ENCODE peak calls at places on chromosomes 12 and 14, in ten cellular contexts. I is lower leg skin, X is B cell, F is ascending aorta, T is endothelial cell, M is Calu3, G is left ventricle myocardium inferior, D is IMR-90, J is AG10803, Z is uterus. N is an unnamed sample.

GRCh38 chr14:61475316-61475715 is 153.9 kb downstream of the PRKCH start:
- DNase-seq in I (no peak), X (peak; percentile 77), F (no peak), T (no peak), M (peak; percentile 41), G (no peak), D (peak; percentile 84), J (peak; percentile 81), Z (no peak), N (peak; percentile 33)

GRCh38 chr12:94405378-94406116 is 54.1 kb downstream of the CEP83 start:
- DNase-seq in I (no peak), X (peak; percentile 14), F (no peak), T (no peak), M (no peak), G (no peak), D (no peak), J (peak; percentile 3), Z (no peak), N (no peak)

GRCh38 chr12:54593135-54593534 is 4.7 kb upstream of the PPP1R1A start:
- DNase-seq in I (no peak), X (no peak), F (no peak), T (no peak), M (no peak), G (no peak), D (no peak), J (no peak), Z (no peak), N (no peak)

GRCh38 chr14:56271988-56272387 is 153.8 kb downstream of the PELI2 start:
- DNase-seq in I (no peak), X (no peak), F (no peak), T (no peak), M (no peak), G (no peak), D (peak; percentile 71), J (peak; percentile 88), Z (no peak), N (no peak)

GRCh38 chr12:570237-570925 is 92.9 kb downstream of the NINJ2 start:
- DNase-seq in I (peak; percentile 74), X (no peak), F (peak; percentile 89), T (peak; percentile 58), M (peak; percentile 78), G (peak; percentile 81), D (peak; percentile 82), J (peak; percentile 85), Z (peak; percentile 80), N (peak; percentile 84)

GRCh38 chr14:61569783-61570182 is 125.5 kb upstream of the HIF1A start:
- DNase-seq in I (peak; percentile 65), X (peak; percentile 17), F (peak; percentile 82), T (no peak), M (peak; percentile 46), G (peak; percentile 55), D (peak; percentile 73), J (peak; percentile 96), Z (no peak), N (peak; percentile 51)

GRCh38 chr12:13179159-13180074 is 17.1 kb upstream of the EMP1 start:
- DNase-seq in I (no peak), X (peak; percentile 37), F (no peak), T (peak; percentile 72), M (peak; percentile 81), G (peak; percentile 41), D (peak; percentile 37), J (peak; percentile 56), Z (peak; percentile 86), N (no peak)

GRCh38 chr12:109775172-109775881 is 57.9 kb downstream of the TRPV4 start:
- DNase-seq in I (peak; percentile 66), X (peak; percentile 74), F (no peak), T (peak; percentile 82), M (peak; percentile 90), G (peak; percentile 73), D (peak; percentile 58), J (peak; percentile 55), Z (peak; percentile 54), N (peak; percentile 77)

GRCh38 chr12:108768591-108769500 is 37.5 kb upstream of the CORO1C start:
- DNase-seq in I (no peak), X (peak; percentile 67), F (no peak), T (peak; percentile 31), M (peak; percentile 88), G (peak; percentile 51), D (no peak), J (no peak), Z (no peak), N (peak; percentile 66)

GRCh38 chr12:31322651-31323248 is 3.2 kb downstream of the SINHCAF start:
- DNase-seq in I (no peak), X (no peak), F (no peak), T (no peak), M (peak; percentile 11), G (no peak), D (peak; percentile 59), J (peak; percentile 44), Z (peak; percentile 33), N (no peak)

GRCh38 chr12:128944956-128945355 is 91.7 kb downstream of the GLT1D1 start:
- DNase-seq in I (no peak), X (no peak), F (no peak), T (no peak), M (no peak), G (no peak), D (no peak), J (no peak), Z (no peak), N (no peak)
- TF ChIP-seq CTCF in I (no peak), X (no peak), F (no peak), T (no peak), M (no peak), G (no peak), D (no peak), J (no peak), Z (no peak), N (no peak)

GRCh38 chr12:119649202-119649808 is 18.6 kb upstream of the PRKAB1 start:
- DNase-seq in I (no peak), X (peak; percentile 18), F (no peak), T (no peak), M (no peak), G (no peak), D (no peak), J (no peak), Z (no peak), N (no peak)
- TF ChIP-seq CTCF in I (no peak), X (peak; percentile 78), F (no peak), T (peak; percentile 92), M (peak; percentile 71), G (peak; percentile 74), D (peak; percentile 51), J (peak; percentile 68), Z (peak; percentile 23), N (peak; percentile 83)

GRCh38 chr14:81472096-81472800 is 61.4 kb downstream of the SEL1L start:
- DNase-seq in I (no peak), X (no peak), F (no peak), T (no peak), M (no peak), G (no peak), D (peak; percentile 6), J (no peak), Z (no peak), N (no peak)

GRCh38 chr14:81473456-81474155 is 60.0 kb downstream of the SEL1L start:
- DNase-seq in I (no peak), X (no peak), F (no peak), T (no peak), M (no peak), G (no peak), D (no peak), J (no peak), Z (no peak), N (no peak)

GRCh38 chr14:81476816-81477215 is 56.8 kb downstream of the SEL1L start:
- DNase-seq in I (no peak), X (no peak), F (no peak), T (no peak), M (no peak), G (no peak), D (no peak), J (no peak), Z (no peak), N (no peak)

GRCh38 chr14:81474156-81474492 is 59.5 kb downstream of the SEL1L start:
- DNase-seq in I (no peak), X (no peak), F (no peak), T (no peak), M (no peak), G (no peak), D (no peak), J (no peak), Z (no peak), N (no peak)

DNA sequence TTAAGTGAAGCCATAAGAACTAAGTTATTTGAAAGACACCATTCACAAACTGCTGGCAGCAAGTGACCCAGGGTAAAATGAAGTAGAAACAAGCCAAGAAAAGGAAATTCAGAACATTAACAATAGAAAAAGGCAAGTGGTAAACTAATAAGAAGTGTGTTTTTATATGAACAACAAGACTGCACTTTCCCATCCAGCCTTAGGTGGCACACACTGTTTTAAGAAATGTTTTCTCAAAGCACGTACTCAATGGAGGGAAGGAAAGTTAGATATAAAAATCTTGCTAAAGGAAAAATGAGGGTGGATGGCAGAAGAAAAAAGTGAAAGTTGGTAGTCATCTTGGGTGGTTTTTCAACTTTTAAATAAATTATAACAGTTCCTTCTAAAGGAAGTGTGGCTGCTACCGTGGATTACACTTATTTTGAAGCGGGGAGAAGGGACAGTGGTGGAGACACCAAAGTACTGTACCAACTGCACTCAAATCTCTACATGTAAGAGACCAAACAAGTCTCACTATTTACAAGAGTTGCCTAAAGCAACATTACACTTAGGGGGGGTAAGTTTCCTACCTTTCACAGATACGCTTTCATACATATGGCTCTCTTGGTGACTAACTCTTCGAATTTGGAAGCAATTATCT is 58.8 kb downstream of the SEL1L start:
- DNase-seq in I (no peak), X (no peak), F (no peak), T (no peak), M (no peak), G (no peak), D (no peak), J (no peak), Z (no peak), N (no peak)
- TF ChIP-seq CTCF in I (no peak), X (no peak), F (no peak), T (no peak), M (no peak), G (no peak), D (no peak), J (no peak), Z (no peak), N (no peak)

DNA sequence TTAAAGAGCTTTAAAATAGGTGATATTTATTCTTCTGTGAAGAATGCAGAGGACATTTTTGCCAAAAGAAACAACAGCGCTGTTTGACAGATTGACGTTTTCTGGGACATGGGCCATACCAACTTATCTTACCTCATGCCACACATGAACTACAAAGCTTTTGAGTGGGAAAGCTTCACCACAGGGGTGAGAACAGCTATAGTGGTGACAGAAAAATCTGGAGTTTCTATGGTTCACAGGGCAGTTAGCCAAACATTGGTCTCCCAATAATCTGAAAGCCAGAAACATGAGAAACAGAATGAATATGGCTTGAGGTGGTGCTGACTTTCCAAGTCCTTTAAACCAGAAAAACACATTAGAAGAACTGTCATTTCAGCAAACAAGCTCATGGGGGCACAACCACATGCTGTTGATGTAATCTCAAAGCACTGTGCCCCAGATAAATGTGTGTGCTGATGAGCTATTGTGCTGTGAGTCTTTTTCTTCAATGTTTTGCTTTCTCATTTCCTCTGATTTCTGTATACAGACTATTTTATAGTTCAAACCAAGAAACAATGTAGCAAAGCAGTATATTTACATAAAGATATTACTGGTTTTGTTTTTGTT is 905.4 kb downstream of the SLC16A7 start:
- DNase-seq in I (no peak), X (no peak), F (no peak), T (no peak), M (peak; percentile 10), G (no peak), D (no peak), J (peak; percentile 1), Z (no peak), N (no peak)
- TF ChIP-seq CTCF in I (no peak), X (no peak), F (no peak), T (no peak), M (no peak), G (no peak), D (no peak), J (peak; percentile 8), Z (no peak), N (no peak)